ENCODE peak calls at places on chromosome 21, in four cellular contexts. J is adrenal gland, T is sigmoid colon, F is WERI-Rb-1. D is an unnamed sample.

GRCh38 chr21:27495836-27496235 is 528.9 kb upstream of the ADAMTS5 start:
- DNase-seq in F (no peak), J (no peak), T (no peak), D (no peak)

GRCh38 chr21:21183092-21183491 is 184.9 kb downstream of the NCAM2 start:
- DNase-seq in F (no peak), J (no peak), T (no peak), D (no peak)

GRCh38 chr21:28671549-28672195 is 321.0 kb downstream of the LTN1 start:
- DNase-seq in T (no peak), F (no peak), J (no peak), D (no peak)

GRCh38 chr21:27246741-27247140 is 279.9 kb upstream of the ADAMTS5 start:
- DNase-seq in J (no peak), T (no peak), F (no peak), D (no peak)

GRCh38 chr21:35256468-35256988 is 207.4 kb upstream of the RUNX1 start:
- DNase-seq in T (peak; percentile 84), J (peak; percentile 93), F (no peak), D (peak; percentile 74)

GRCh38 chr21:31732891-31733520 is 1.1 kb upstream of the SCAF4 start:
- DNase-seq in J (peak; percentile 19), T (peak; percentile 66), F (peak; percentile 55), D (no peak)

GRCh38 chr21:26070822-26071425 is 99.6 kb downstream of the APP start:
- DNase-seq in T (peak; percentile 81), J (peak; percentile 36), F (no peak), D (peak; percentile 52)

GRCh38 chr21:28742527-28742926 is 250.2 kb downstream of the LTN1 start:
- DNase-seq in J (no peak), F (no peak), T (no peak), D (no peak)

DNA sequence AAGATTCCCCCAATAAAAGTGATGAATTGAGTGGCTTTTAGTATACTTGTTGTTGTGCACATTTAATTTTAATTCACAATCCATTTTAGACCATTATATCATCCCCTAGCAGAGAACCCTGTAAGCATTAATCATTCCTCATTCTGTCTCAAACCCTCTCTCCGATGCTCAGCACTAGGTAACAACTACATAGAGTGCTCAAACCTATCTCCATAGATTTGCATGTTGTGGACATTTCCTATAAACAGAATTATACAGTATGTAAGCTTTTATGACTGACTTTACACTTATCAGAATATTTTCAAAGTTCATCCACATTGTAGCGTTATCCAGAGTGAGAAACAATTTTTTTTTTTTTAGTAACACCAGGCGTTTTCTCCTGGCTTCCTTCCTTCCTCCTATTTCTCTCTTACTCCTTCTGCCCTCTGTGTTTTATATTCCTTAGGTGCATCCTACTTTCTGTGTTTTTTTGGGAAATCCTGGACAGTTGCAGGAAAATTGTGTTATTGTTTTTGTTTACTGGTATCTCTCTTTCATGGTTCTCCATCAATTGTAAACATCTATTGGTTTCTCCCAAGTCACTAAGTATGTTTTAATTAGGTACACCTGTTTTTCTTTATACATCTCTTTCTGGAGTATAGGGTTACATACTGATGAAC is 1528.0 kb upstream of the TPTE start:
- DNase-seq in F (no peak), J (no peak), T (no peak), D (no peak)
- H3K9me3 ChIP-seq in F (peaks cover 9% of the 10 kb centered on the region), J (no peaks in the 10 kb centered on the region), T (no peaks in the 10 kb centered on the region), D (no peaks in the 10 kb centered on the region)

DNA sequence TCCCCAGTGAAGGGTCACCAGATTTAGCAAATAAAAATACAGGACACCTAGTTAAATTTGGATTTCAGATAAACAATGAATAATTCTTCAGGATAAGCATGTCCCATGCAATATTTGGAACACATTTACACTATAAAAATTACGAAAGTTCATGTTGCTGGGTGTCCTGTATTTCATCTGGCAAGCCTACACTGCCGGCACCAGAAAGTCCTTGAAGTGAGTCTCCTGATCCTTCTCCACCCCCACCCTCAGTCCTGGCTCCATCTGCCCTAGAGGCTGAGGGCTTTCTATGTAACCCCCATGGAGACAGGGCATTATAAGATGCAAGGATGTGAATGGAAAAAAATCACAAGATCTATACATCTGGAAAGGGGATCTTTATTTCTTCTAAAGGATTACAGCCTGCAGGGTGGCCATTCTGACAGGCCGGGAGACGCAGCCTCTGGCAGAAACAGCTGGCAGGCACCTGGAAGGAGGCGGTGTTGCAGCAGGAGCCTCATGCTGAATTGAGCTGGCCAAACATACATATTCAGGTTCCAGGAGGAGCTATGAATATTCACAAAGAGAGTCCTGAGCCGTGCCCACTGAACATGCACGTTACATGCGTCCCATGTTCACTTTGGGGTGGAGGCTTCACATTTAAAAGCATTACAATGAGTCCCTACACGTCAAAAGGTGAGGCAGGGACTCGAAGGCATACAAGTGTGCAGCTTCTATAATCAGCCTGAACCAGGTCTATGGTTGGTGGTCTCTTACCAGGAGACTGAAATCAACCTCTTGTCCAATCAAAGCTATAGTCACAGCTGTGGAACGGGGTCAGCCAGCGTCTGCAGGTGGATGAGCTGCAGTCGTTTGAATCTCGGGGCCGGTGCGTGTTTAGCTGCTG is 182.7 kb downstream of the ETS2 start:
- DNase-seq in T (peak; percentile 90), J (no peak), F (peak; percentile 41), D (no peak)
- H3K27ac ChIP-seq in T (no peak overlapping the region), J (peak overlapping the region; percentile 12), F (no peak overlapping the region), D (no peak overlapping the region)

DNA sequence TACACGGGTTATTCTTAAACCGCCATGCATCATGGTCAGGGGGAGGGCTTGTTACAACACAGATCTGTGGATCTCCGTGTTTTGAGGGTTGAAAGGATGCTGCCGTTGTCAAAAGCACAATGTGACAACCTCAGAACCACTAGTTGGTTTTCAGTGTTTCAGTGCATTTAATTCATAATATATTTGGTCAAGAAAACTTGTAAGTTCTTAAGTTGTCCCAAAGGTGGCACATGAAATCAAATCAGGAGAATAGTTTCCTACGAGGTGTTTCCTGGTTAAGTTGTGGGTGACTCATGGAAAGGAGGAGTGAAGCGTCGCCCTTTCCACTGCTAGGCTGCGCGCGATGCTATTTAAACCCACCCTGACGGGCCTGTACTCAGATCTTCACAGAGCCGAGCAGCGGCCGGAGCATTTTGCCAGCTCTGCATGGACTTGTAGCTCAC is 1531.5 kb upstream of the TPTE start:
- DNase-seq in F (no peak), J (no peak), T (no peak), D (no peak)
- H3K9me3 ChIP-seq in F (peaks cover 9% of the 10 kb centered on the region), J (no peaks in the 10 kb centered on the region), T (no peaks in the 10 kb centered on the region), D (no peaks in the 10 kb centered on the region)

GRCh38 chr21:42336065-42336464 is 14.7 kb downstream of the TFF2 start:
- DNase-seq in J (no peak), T (peak; percentile 15), F (no peak), D (no peak)

GRCh38 chr21:42331660-42332059 is 16.5 kb upstream of the TFF3 start:
- DNase-seq in J (no peak), F (no peak), T (no peak), D (no peak)

GRCh38 chr21:42324896-42325295 is 9.7 kb upstream of the TFF3 start:
- DNase-seq in F (no peak), J (no peak), T (peak; percentile 20), D (no peak)

GRCh38 chr21:42332557-42332956 is 17.3 kb upstream of the TFF3 start:
- DNase-seq in F (no peak), J (no peak), T (no peak), D (peak; percentile 1)

GRCh38 chr21:42330380-42331336 is 15.4 kb upstream of the TFF3 start:
- DNase-seq in T (no peak), J (no peak), F (no peak), D (no peak)
- H3K27ac ChIP-seq in T (no peak overlapping the region), J (no peak overlapping the region), F (no peak overlapping the region), D (no peak overlapping the region)

GRCh38 chr21:19034041-19034440 is 630.5 kb upstream of the TMPRSS15 start:
- DNase-seq in F (no peak), J (no peak), T (no peak), D (no peak)
- H3K9me3 ChIP-seq in F (no peaks in the 10 kb centered on the region), J (no peaks in the 10 kb centered on the region), T (no peaks in the 10 kb centered on the region), D (no peaks in the 10 kb centered on the region)

GRCh38 chr21:39610705-39611104 is 2.0 kb upstream of the B3GALT5 start:
- DNase-seq in T (no peak), F (no peak), J (no peak), D (no peak)
- H3K27ac ChIP-seq in T (no peak overlapping the region), F (no peak overlapping the region), J (no peak overlapping the region), D (no peak overlapping the region)

GRCh38 chr21:33369586-33369985 is 33.6 kb upstream of the IFNGR2 start:
- DNase-seq in T (no peak), J (no peak), F (no peak), D (no peak)
- H3K9me3 ChIP-seq in T (no peaks in the 10 kb centered on the region), J (peaks cover 10% of the 10 kb centered on the region), F (peaks cover 26% of the 10 kb centered on the region), D (no peaks in the 10 kb centered on the region)

GRCh38 chr21:41802185-41802584 is 35.3 kb upstream of the RIPK4 start:
- DNase-seq in J (no peak), F (no peak), T (no peak), D (no peak)
- H3K27ac ChIP-seq in J (peak overlapping the region; percentile 38), F (no peak overlapping the region), T (no peak overlapping the region), D (no peak overlapping the region)

GRCh38 chr21:44738621-44739020 is 27.2 kb upstream of the TSPEAR start:
- DNase-seq in J (no peak), F (no peak), T (no peak), D (no peak)

GRCh38 chr21:44739316-44739715 is 27.9 kb upstream of the TSPEAR start:
- DNase-seq in T (no peak), F (peak; percentile 5), J (no peak), D (no peak)

GRCh38 chr21:44741921-44742320 is 30.5 kb upstream of the TSPEAR start:
- DNase-seq in F (peak; percentile 56), T (no peak), J (no peak), D (no peak)

GRCh38 chr21:44740721-44741120 is 29.3 kb upstream of the TSPEAR start:
- DNase-seq in J (no peak), F (peak; percentile 13), T (no peak), D (no peak)

GRCh38 chr21:44742418-44743153 is 31.2 kb upstream of the TSPEAR start:
- DNase-seq in T (no peak), J (no peak), F (peak; percentile 47), D (no peak)
- H3K9me3 ChIP-seq in T (peaks cover 6% of the 10 kb centered on the region), J (peaks cover 14% of the 10 kb centered on the region), F (peaks cover 39% of the 10 kb centered on the region), D (no peaks in the 10 kb centered on the region)

D was measured in uterus.